ENCODE peak calls at places on chromosomes 6 and 20, in nine cellular contexts. F is neuronal stem cell; R is CD4-positive, alpha-beta memory T cell; K is GM23338; H is GM23248; B is breast epithelium; C is fibroblast of lung; Z is hepatocyte; A is kidney. J is an unnamed sample.

GRCh38 chr6:52666523-52666922 is 4.4 kb upstream of the TMEM14A start:
- DNase-seq in F (no peak), R (no peak), K (no peak), H (no peak), B (no peak), C (no peak), Z (no peak), A (no peak), J (no peak)

GRCh38 chr20:35739294-35740163 is 2.5 kb downstream of the RBM39 start:
- DNase-seq in F (no peak), R (no peak), K (peak; percentile 28), H (peak; percentile 82), B (no peak), C (peak; percentile 53), Z (peak; percentile 19), A (no peak), J (no peak)

GRCh38 chr6:26286168-26286854 is 78.7 kb upstream of the BTN3A2 start:
- DNase-seq in F (peak; percentile 75), R (peak; percentile 83), K (peak; percentile 65), H (peak; percentile 72), B (peak; percentile 81), C (peak; percentile 84), Z (peak; percentile 86), A (peak; percentile 84), J (peak; percentile 63)

GRCh38 chr6:56386717-56387116 is 139.3 kb upstream of the COL21A1 start:
- DNase-seq in F (no peak), R (no peak), K (no peak), H (no peak), B (no peak), C (no peak), Z (no peak), A (no peak), J (no peak)

GRCh38 chr20:37988555-37988954 is 44.7 kb downstream of the TTI1 start:
- DNase-seq in F (no peak), R (no peak), K (no peak), H (no peak), B (no peak), C (no peak), Z (no peak), A (no peak), J (no peak)

GRCh38 chr6:4599924-4600323 is 176.3 kb upstream of the CDYL start:
- DNase-seq in F (no peak), R (no peak), K (no peak), H (peak; percentile 84), B (no peak), C (peak; percentile 65), Z (peak; percentile 51), A (no peak), J (no peak)

GRCh38 chr20:32535953-32536823 is 48.9 kb downstream of the NOL4L start:
- DNase-seq in F (peak; percentile 87), R (peak; percentile 94), K (peak; percentile 97), H (peak; percentile 39), B (no peak), C (no peak), Z (peak; percentile 92), A (peak; percentile 88), J (peak; percentile 59)

GRCh38 chr6:88989215-88989614 is 25.8 kb upstream of the RNGTT start:
- DNase-seq in F (no peak), R (no peak), K (no peak), H (no peak), B (no peak), C (peak; percentile 18), Z (peak; percentile 58), A (no peak), J (no peak)

GRCh38 chr6:73768630-73769029 is 72.6 kb downstream of the CD109 start:
- DNase-seq in F (no peak), R (no peak), K (no peak), H (no peak), B (no peak), C (no peak), Z (no peak), A (no peak), J (no peak)

GRCh38 chr6:71599366-71599765 is 287.0 kb upstream of the RIMS1 start:
- DNase-seq in F (no peak), R (no peak), K (no peak), H (no peak), B (no peak), C (no peak), Z (no peak), A (no peak), J (no peak)

GRCh38 chr6:34247481-34248197 is 1.2 kb downstream of the SMIM29 start:
- DNase-seq in F (no peak), R (no peak), K (no peak), H (peak; percentile 39), B (no peak), C (no peak), Z (no peak), A (peak; percentile 73), J (no peak)

GRCh38 chr6:34248198-34248726 is 544 bp downstream of the SMIM29 start:
- DNase-seq in F (no peak), R (peak; percentile 80), K (peak; percentile 65), H (peak; percentile 72), B (no peak), C (peak; percentile 25), Z (peak; percentile 68), A (peak; percentile 90), J (peak; percentile 31)

GRCh38 chr6:34248727-34249468 is at the start of gene SMIM29:
- DNase-seq in F (peak; percentile 95), R (peak; percentile 96), K (peak; percentile 98), H (peak; percentile 97), B (peak; percentile 98), C (peak; percentile 93), Z (peak; percentile 97), A (peak; percentile 99), J (peak; percentile 96)

GRCh38 chr6:34246563-34247391 is 2.0 kb downstream of the SMIM29 start:
- DNase-seq in F (no peak), R (peak; percentile 56), K (peak; percentile 80), H (peak; percentile 55), B (no peak), C (no peak), Z (peak; percentile 47), A (peak; percentile 73), J (no peak)

DNA sequence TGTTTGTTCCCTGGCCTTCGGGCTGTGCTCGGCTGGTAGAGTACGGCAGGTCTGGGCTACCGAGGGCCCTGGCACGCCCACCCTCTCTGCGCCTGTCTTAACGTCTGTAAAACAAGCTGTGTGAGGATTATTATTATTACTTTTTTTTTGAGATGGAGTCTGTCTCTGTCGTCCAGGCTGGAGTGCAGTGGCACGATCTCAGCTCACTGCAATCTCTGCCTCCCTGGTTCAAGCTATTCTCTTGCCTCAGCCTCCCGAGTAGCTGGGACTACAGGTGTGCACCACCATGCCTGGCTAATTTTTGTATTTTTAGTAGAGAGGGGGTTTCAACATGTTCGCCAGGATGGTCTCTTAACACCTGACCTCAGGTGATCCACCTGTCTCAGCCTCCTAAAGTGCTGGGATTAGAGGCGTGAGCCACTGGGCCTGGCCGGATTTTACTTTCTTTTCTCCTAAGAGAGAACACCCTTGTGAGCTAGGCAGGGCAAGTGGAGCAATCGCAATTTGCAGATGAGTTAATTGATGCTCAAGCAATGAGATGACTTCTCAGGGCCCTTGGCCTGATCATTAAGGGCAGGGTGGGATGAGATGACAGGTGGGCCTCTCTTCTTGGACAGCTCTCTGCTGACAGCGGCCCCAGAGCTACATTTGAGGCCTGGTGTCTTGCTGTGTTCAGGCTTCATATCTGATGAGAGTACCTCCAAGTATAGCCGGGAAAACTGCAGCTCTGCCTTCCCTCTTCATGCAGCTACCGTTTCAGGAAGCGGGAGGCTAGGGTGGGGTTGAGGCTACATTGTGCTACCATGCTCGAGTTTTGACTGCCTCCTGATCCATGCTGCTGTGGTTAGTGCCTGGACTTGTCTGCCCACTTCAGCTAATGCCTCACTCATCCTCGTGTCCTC is 914 bp upstream of the SMIM29 start:
- DNase-seq in F (no peak), R (no peak), K (no peak), H (no peak), B (no peak), C (peak; percentile 43), Z (no peak), A (peak; percentile 44), J (no peak)
- H3K27ac ChIP-seq in F (no peak overlapping the region), R (peak overlapping the region; percentile 90), K (no peak overlapping the region), H (peak overlapping the region; percentile 62), B (peak overlapping the region; percentile 90), C (peak overlapping the region; percentile 72), Z (peak overlapping the region; percentile 78), A (peak overlapping the region; percentile 80), J (peak overlapping the region; percentile 98)

GRCh38 chr6:33320315-33321181 is 3.0 kb upstream of the ZBTB22 start:
- DNase-seq in F (no peak), R (no peak), K (peak; percentile 41), H (peak; percentile 94), B (peak; percentile 78), C (peak; percentile 94), Z (peak; percentile 44), A (no peak), J (no peak)
- H3K4me3 ChIP-seq in F (peak overlapping the region; percentile 22), R (no peak overlapping the region), K (peak overlapping the region; percentile 30), H (peak overlapping the region; percentile 94), B (no peak overlapping the region), C (peak overlapping the region; percentile 83), Z (no peak overlapping the region), A (no peak overlapping the region), J (no peak overlapping the region)

DNA sequence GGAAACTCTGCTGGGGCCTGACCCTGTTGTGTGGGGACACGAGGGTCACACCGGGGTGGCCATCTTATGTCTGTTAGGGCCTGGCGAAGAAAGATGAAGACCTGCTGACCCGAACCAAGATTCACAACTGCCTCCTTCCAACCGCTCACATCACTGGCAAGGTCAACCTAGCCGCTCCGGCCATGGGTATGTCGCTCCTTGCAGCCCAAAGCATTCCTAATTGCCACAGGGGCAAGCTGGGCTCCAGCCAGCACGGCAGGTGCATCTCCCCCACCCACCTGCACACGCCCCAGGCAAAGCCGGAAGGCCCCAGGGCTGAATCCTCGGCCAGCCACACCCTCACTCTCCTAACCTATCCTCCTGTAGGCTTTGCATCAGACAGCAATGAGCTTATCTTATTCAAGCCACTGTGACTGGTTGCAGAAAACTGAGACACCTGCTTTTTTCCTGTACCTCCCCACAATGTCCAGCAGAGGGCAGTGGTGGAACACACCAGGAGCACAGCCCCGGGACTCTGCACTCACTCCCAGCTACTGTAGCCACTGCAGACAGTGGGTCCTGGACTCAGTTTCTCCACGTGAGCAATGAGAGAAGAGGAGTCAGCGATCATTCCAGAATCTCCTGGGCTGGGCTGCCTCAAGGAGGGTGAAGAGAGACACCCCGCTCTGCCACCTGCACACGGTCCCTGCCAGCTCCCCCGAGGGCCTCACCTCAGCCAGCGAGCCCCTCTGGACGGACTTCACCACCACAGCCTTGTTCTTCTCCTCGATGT is 170.2 kb downstream of the PREX1 start:
- DNase-seq in F (peak; percentile 81), R (peak; percentile 64), K (peak; percentile 79), H (peak; percentile 81), B (peak; percentile 69), C (peak; percentile 79), Z (peak; percentile 87), A (no peak), J (peak; percentile 46)
- H3K27ac ChIP-seq in F (no peak overlapping the region), R (no peak overlapping the region), K (no peak overlapping the region), H (no peak overlapping the region), B (no peak overlapping the region), C (no peak overlapping the region), Z (no peak overlapping the region), A (no peak overlapping the region), J (peak overlapping the region; percentile 96)

DNA sequence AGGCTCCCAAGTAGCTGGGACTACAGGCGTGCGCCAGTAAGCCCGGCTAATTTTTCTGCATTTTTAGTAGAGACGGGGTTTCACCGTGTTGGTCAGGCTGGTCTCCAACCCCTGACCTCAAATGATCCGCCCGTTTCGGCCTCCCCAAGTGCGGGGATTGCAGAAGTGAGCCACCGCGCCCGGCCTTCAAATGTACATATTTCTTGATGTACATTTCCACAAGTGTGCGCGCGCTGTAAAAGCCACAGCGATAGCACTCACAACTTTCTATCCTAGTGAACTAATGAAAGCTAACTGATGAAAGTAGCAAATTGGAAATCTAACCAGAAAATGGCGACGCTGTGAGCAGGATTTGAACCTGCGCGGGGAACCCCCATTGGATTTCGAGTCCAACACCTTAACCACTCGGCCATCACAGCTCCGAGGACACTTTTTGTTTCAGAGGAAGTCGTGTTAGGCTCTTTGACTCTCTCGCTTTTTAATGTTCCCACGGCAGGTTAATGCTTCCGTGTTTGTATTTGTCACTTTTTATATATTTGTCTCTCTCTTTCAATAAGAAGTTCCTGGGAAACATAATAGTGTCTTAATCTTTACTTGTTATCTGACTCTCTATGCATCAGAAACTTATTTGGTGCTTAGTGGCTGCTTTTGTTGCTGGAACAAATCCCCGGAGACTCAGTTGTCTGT is 199.4 kb upstream of the ZNF184 start:
- DNase-seq in F (peak; percentile 76), R (no peak), K (peak; percentile 87), H (peak; percentile 37), B (no peak), C (peak; percentile 66), Z (peak; percentile 83), A (no peak), J (no peak)
- H3K4me3 ChIP-seq in F (peak overlapping the region; percentile 70), R (no peak overlapping the region), K (peak overlapping the region; percentile 71), H (peak overlapping the region; percentile 68), B (no peak overlapping the region), C (peak overlapping the region; percentile 7), Z (peak overlapping the region; percentile 10), A (no peak overlapping the region), J (peak overlapping the region; percentile 4)

J was measured in dorsolateral prefrontal cortex.